ENCODE peak calls at places on chromosomes 13 and 19, in eight cellular contexts. One of them, this sample, is unnamed.

GRCh38 chr19:32318884-32319520 is 26.4 kb upstream of the ZNF507 start:
- DNase-seq in amygdala: peak; percentile 10
- DNase-seq in activated T-helper 9 cell treated with anti-CD3 and anti-CD28 coated beads, Interleukin-2, amount 50 U/mL, for 16 hours: no peak
- DNase-seq in fibroblast of lung: no peak
- DNase-seq in ELR: peak; percentile 42
- DNase-seq in AG09309: no peak
- DNase-seq in A549: peak; percentile 68
- DNase-seq in HFF-Myc: no peak
- DNase-seq in this sample: no peak

GRCh38 chr13:88623150-88623549 is 952.0 kb downstream of the SLITRK5 start:
- DNase-seq in HFF-Myc: no peak
- DNase-seq in fibroblast of lung: no peak
- DNase-seq in ELR: no peak
- DNase-seq in AG09309: no peak
- DNase-seq in activated T-helper 9 cell treated with anti-CD3 and anti-CD28 coated beads, Interleukin-2, amount 50 U/mL, for 16 hours: no peak
- DNase-seq in A549: no peak
- DNase-seq in amygdala: no peak
- DNase-seq in this sample: no peak

GRCh38 chr19:13461536-13461935 is 44.7 kb downstream of the CACNA1A start:
- DNase-seq in A549: no peak
- DNase-seq in AG09309: no peak
- DNase-seq in amygdala: no peak
- DNase-seq in HFF-Myc: no peak
- DNase-seq in ELR: no peak
- DNase-seq in fibroblast of lung: no peak
- DNase-seq in activated T-helper 9 cell treated with anti-CD3 and anti-CD28 coated beads, Interleukin-2, amount 50 U/mL, for 16 hours: no peak
- DNase-seq in this sample: peak; percentile 45

GRCh38 chr19:41792513-41793413 is 3.6 kb upstream of the CEACAM3 start:
- DNase-seq in activated T-helper 9 cell treated with anti-CD3 and anti-CD28 coated beads, Interleukin-2, amount 50 U/mL, for 16 hours: peak; percentile 44
- DNase-seq in A549: peak; percentile 81
- DNase-seq in AG09309: peak; percentile 13
- DNase-seq in HFF-Myc: no peak
- DNase-seq in amygdala: peak; percentile 10
- DNase-seq in fibroblast of lung: peak; percentile 70
- DNase-seq in ELR: peak; percentile 49
- DNase-seq in this sample: no peak

GRCh38 chr13:46176756-46177155 is 5.2 kb downstream of the LCP1 start:
- DNase-seq in AG09309: no peak
- DNase-seq in amygdala: no peak
- DNase-seq in A549: no peak
- DNase-seq in ELR: no peak
- DNase-seq in activated T-helper 9 cell treated with anti-CD3 and anti-CD28 coated beads, Interleukin-2, amount 50 U/mL, for 16 hours: no peak
- DNase-seq in HFF-Myc: no peak
- DNase-seq in fibroblast of lung: no peak
- DNase-seq in this sample: no peak

GRCh38 chr13:50543767-50544166 is 299.7 kb downstream of the DLEU7 start:
- DNase-seq in fibroblast of lung: peak; percentile 87
- DNase-seq in A549: no peak
- DNase-seq in ELR: no peak
- DNase-seq in amygdala: no peak
- DNase-seq in HFF-Myc: no peak
- DNase-seq in activated T-helper 9 cell treated with anti-CD3 and anti-CD28 coated beads, Interleukin-2, amount 50 U/mL, for 16 hours: no peak
- DNase-seq in AG09309: no peak
- DNase-seq in this sample: no peak

GRCh38 chr19:29662604-29663404 is 2.5 kb upstream of the PLEKHF1 start:
- DNase-seq in ELR: peak; percentile 92
- DNase-seq in AG09309: peak; percentile 83
- DNase-seq in fibroblast of lung: peak; percentile 96
- DNase-seq in amygdala: no peak
- DNase-seq in A549: peak; percentile 33
- DNase-seq in activated T-helper 9 cell treated with anti-CD3 and anti-CD28 coated beads, Interleukin-2, amount 50 U/mL, for 16 hours: no peak
- DNase-seq in HFF-Myc: no peak
- DNase-seq in this sample: peak; percentile 67

GRCh38 chr13:31998131-31998530 is 33.4 kb upstream of the FRY start:
- DNase-seq in ELR: no peak
- DNase-seq in AG09309: no peak
- DNase-seq in HFF-Myc: no peak
- DNase-seq in activated T-helper 9 cell treated with anti-CD3 and anti-CD28 coated beads, Interleukin-2, amount 50 U/mL, for 16 hours: no peak
- DNase-seq in fibroblast of lung: peak; percentile 18
- DNase-seq in A549: no peak
- DNase-seq in amygdala: no peak
- DNase-seq in this sample: no peak

GRCh38 chr13:22893149-22893548 is 287.6 kb upstream of the SGCG start:
- DNase-seq in fibroblast of lung: no peak
- DNase-seq in activated T-helper 9 cell treated with anti-CD3 and anti-CD28 coated beads, Interleukin-2, amount 50 U/mL, for 16 hours: no peak
- DNase-seq in ELR: no peak
- DNase-seq in AG09309: no peak
- DNase-seq in HFF-Myc: no peak
- DNase-seq in amygdala: no peak
- DNase-seq in A549: no peak
- DNase-seq in this sample: no peak

GRCh38 chr13:101424381-101425155 is 8.3 kb upstream of the NALCN start:
- DNase-seq in A549: no peak
- DNase-seq in ELR: peak; percentile 46
- DNase-seq in HFF-Myc: no peak
- DNase-seq in fibroblast of lung: peak; percentile 33
- DNase-seq in activated T-helper 9 cell treated with anti-CD3 and anti-CD28 coated beads, Interleukin-2, amount 50 U/mL, for 16 hours: no peak
- DNase-seq in AG09309: no peak
- DNase-seq in amygdala: peak; percentile 60
- DNase-seq in this sample: peak; percentile 23

GRCh38 chr13:46184277-46184699 is 2.3 kb upstream of the LCP1 start:
- DNase-seq in A549: peak; percentile 22
- DNase-seq in ELR: peak; percentile 52
- DNase-seq in amygdala: no peak
- DNase-seq in HFF-Myc: no peak
- DNase-seq in AG09309: no peak
- DNase-seq in activated T-helper 9 cell treated with anti-CD3 and anti-CD28 coated beads, Interleukin-2, amount 50 U/mL, for 16 hours: peak; percentile 61
- DNase-seq in fibroblast of lung: no peak
- DNase-seq in this sample: no peak

GRCh38 chr13:93473441-93474270 is 247.0 kb downstream of the GPC6 start:
- DNase-seq in activated T-helper 9 cell treated with anti-CD3 and anti-CD28 coated beads, Interleukin-2, amount 50 U/mL, for 16 hours: no peak
- DNase-seq in HFF-Myc: no peak
- DNase-seq in amygdala: no peak
- DNase-seq in ELR: no peak
- DNase-seq in AG09309: no peak
- DNase-seq in A549: no peak
- DNase-seq in fibroblast of lung: peak; percentile 32
- DNase-seq in this sample: no peak

GRCh38 chr13:51444922-51445321 is 7.9 kb downstream of the INTS6 start:
- DNase-seq in fibroblast of lung: peak; percentile 49
- DNase-seq in activated T-helper 9 cell treated with anti-CD3 and anti-CD28 coated beads, Interleukin-2, amount 50 U/mL, for 16 hours: no peak
- DNase-seq in AG09309: no peak
- DNase-seq in ELR: peak; percentile 58
- DNase-seq in amygdala: no peak
- DNase-seq in HFF-Myc: no peak
- DNase-seq in A549: peak; percentile 46
- DNase-seq in this sample: no peak

GRCh38 chr19:17842663-17843313 is 5.0 kb downstream of the JAK3 start:
- DNase-seq in AG09309: no peak
- DNase-seq in activated T-helper 9 cell treated with anti-CD3 and anti-CD28 coated beads, Interleukin-2, amount 50 U/mL, for 16 hours: no peak
- DNase-seq in ELR: no peak
- DNase-seq in amygdala: no peak
- DNase-seq in HFF-Myc: no peak
- DNase-seq in fibroblast of lung: no peak
- DNase-seq in A549: no peak
- DNase-seq in this sample: no peak

This sample was measured in occipital lobe.